ENCODE peak calls at places on chromosome 19, in four cellular contexts. B, A, Z and I are unnamed samples.
A peak's percentile ranks its signal among the peaks of the same experiment; 100 is the strongest.

GRCh38 chr19:49340069-49340864 is 5.1 kb downstream of the CD37 start:
- DNase-seq in B (no peak), Z (peak; percentile 78), A (peak; percentile 76), I (no peak)

GRCh38 chr19:35090795-35091214 is 24.8 kb upstream of the FXYD3 start:
- DNase-seq in B (no peak), Z (no peak), A (no peak), I (no peak)

GRCh38 chr19:57527136-57527881 is at the start of gene ZNF549:
- DNase-seq in A (peak; percentile 50), B (peak; percentile 93), Z (peak; percentile 94), I (peak; percentile 93)

GRCh38 chr19:728011-728410 is 19.3 kb downstream of the PALM start:
- DNase-seq in A (no peak), Z (no peak), B (no peak), I (no peak)

GRCh38 chr19:50478901-50479715 is 2.5 kb upstream of the GARIN5A start:
- DNase-seq in B (peak; percentile 44), A (peak; percentile 86), Z (peak; percentile 81), I (peak; percentile 89)

GRCh38 chr19:53521373-53522202 is 16.4 kb upstream of the ZNF331 start:
- DNase-seq in A (no peak), Z (no peak), B (no peak), I (no peak)

GRCh38 chr19:45931055-45931454 is 16.5 kb upstream of the NANOS2 start:
- DNase-seq in B (no peak), A (no peak), Z (no peak), I (no peak)

GRCh38 chr19:7262470-7262869 is 31.7 kb downstream of the INSR start:
- DNase-seq in A (no peak), B (no peak), Z (no peak), I (no peak)

GRCh38 chr19:19271828-19272599 is 1.1 kb downstream of the TM6SF2 start:
- DNase-seq in Z (no peak), B (no peak), A (no peak), I (no peak)

GRCh38 chr19:46297700-46298476 is 1.0 kb downstream of the HIF3A start:
- DNase-seq in A (peak; percentile 20), Z (no peak), B (no peak), I (no peak)

GRCh38 chr19:11763117-11763516 is 3.7 kb upstream of the ZNF441 start:
- DNase-seq in A (no peak), Z (no peak), B (no peak), I (no peak)

DNA sequence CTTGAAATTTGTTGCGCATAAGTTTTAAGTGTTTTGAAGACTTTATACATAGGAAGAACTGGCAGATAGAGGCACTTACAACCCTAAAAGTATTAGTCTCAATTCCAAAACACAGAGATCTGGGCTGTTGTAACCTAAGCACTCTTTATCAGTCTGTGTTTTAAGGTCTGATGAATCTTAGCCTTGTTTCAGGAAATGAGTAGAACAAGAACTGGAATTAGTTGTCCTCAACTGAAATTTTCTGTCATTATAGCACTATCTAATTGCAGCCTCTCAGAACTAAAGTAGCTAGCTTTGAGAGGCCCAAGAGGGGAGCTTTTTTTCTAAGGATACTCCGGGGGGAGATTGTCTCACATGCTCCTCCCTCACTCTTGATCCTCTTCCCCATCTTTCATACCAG is 13.0 kb downstream of the HNRNPM start:
- DNase-seq in Z (no peak), B (no peak), A (no peak), I (no peak)
- H3K27ac ChIP-seq in Z (no peak overlapping the region), B (no peak overlapping the region), A (no peak overlapping the region), I (no peak overlapping the region)

GRCh38 chr19:4702764-4703163 is 20.9 kb downstream of the DPP9 start:
- DNase-seq in B (no peak), Z (no peak), A (no peak), I (no peak)
- TF ChIP-seq BHLHE40 in B (no peak), Z (no peak), A (no peak), I (no peak)

GRCh38 chr19:33147538-33147937 is 15.6 kb downstream of the WDR88 start:
- DNase-seq in B (no peak), A (no peak), Z (no peak), I (no peak)
- TF ChIP-seq MAZ in B (no peak), A (no peak), Z (no peak), I (no peak)

GRCh38 chr19:40672038-40672437 is 18.4 kb downstream of the NUMBL start:
- DNase-seq in Z (no peak), A (no peak), B (no peak), I (no peak)

GRCh38 chr19:40671404-40671803 is 19.0 kb downstream of the NUMBL start:
- DNase-seq in A (no peak), B (no peak), Z (no peak), I (no peak)

GRCh38 chr19:40667602-40668001 is 22.8 kb downstream of the NUMBL start:
- DNase-seq in B (no peak), A (no peak), Z (no peak), I (no peak)

GRCh38 chr19:40666803-40667438 is 23.5 kb downstream of the NUMBL start:
- DNase-seq in Z (no peak), B (no peak), A (no peak), I (no peak)

DNA sequence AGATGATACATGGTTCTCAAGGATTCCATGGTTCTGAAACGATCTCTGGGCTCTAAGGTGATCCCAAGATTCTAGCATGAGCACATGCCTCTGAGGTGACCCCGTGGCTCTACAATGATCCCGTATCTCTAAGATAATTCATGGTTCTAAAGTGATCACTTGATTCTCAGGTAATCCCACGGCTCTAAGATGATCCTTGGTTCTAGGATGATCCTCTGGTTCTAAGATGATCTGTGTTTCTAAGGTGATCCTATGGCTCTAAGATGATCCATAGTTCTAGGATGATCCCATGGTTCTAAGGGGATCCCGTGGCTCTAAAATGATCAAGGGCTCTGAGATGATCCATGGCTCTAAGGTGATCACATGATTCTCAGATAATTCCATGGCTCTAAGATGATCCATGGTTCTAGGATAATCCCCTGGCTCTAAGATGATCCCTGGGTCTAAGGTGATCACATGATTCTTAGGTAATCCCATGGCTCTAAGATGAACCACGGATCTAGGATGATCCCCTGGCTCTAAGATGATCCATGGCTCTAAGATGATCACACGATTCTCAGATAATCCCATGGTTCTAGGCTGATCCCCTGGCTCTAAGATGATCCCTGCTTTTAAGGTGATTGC is 21.3 kb downstream of the NUMBL start:
- DNase-seq in Z (no peak), A (no peak), B (no peak), I (no peak)
- H3K27ac ChIP-seq in Z (no peak overlapping the region), A (no peak overlapping the region), B (no peak overlapping the region), I (no peak overlapping the region)

GRCh38 chr19:4369888-4370260 is 26.5 kb downstream of the MPND start:
- DNase-seq in B (peak; percentile 26), A (peak; percentile 34), Z (no peak), I (no peak)
- TF ChIP-seq BHLHE40 in B (peak; percentile 9), A (no peak), Z (no peak), I (no peak)

GRCh38 chr19:33904681-33905080 is 108.0 kb downstream of the KCTD15 start:
- DNase-seq in A (no peak), Z (peak; percentile 14), B (no peak), I (peak; percentile 31)

GRCh38 chr19:33902395-33902794 is 105.7 kb downstream of the KCTD15 start:
- DNase-seq in A (no peak), B (no peak), Z (no peak), I (no peak)

GRCh38 chr19:33905473-33905936 is 108.8 kb downstream of the KCTD15 start:
- DNase-seq in A (no peak), Z (no peak), B (no peak), I (no peak)

GRCh38 chr19:33902802-33903488 is 106.3 kb downstream of the KCTD15 start:
- DNase-seq in B (no peak), Z (no peak), A (peak; percentile 75), I (peak; percentile 43)

DNA sequence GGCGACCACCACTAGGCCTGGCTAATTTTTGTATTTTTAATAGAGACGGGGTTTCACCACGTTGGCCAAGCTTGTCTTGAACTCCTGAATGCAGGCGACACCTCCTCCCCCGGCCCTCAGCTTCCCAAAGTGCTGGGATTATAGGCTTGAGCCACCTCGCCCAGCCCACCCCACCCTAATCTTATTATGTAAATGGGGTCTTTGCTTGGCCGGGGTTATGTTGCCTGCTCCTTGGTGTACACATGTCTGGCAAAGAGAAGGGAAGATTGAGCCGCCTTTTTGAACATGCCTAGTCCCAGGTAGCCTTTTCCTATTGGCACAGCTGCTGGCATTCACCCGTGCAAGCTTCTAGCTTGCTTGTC is 106.8 kb downstream of the KCTD15 start:
- DNase-seq in B (no peak), A (no peak), Z (no peak), I (no peak)
- TF ChIP-seq MAZ in B (no peak), A (no peak), Z (no peak), I (no peak)

DNA sequence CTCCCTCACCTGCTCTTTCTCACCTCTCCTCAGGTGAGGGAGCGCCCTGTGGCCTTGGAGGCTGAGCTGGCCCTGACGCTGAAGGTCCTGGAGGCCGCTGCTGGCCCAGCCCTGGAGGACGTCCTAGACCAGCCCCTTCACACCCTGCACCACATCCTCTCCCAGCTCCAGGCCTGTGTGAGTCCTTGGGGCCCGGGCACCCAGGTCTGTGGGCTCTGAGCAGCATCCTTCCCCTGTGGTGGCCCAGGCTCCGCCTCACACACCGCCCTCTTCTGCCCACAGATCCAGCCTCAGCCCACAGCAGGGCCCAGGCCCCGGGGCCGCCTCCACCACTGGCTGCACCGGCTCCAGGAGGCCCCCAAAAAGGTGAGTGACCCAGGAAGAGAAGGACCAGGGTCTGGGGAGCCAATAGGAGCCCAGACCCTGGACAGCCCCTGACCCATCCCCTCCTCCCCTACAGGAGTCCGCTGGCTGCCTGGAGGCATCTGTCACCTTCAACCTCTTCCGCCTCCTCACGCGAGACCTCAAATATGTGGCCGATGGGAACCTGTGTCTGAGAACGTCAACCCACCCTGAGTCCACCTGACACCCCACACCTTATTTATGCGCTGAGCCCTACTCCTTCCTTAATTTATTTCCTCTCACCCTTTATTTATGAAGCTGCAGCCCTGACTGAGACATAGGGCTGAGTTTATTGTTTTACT is 1.9 kb downstream of the IFNL1 start:
- DNase-seq in B (no peak), A (no peak), Z (no peak), I (no peak)
- H3K27ac ChIP-seq in B (no peak overlapping the region), A (no peak overlapping the region), Z (no peak overlapping the region), I (no peak overlapping the region)